ENCODE peak calls at places on chromosomes 1 and 21, in ten cellular contexts. Z is PC-3, I is HCT116, S is fibroblast of lung, U is endothelial cell of umbilical vein, B is neural progenitor cell, L is mammary epithelial cell, Y is H9, H is hepatocyte, R is GM23248. F is an unnamed sample. For H3K79me2, the result is how much of the 10 kb centered on the place peaks cover.

GRCh38 chr21:16579538-16579937 is 849.8 kb downstream of the USP25 start:
- DNase-seq in Z (no peak), I (no peak), S (peak), U (peak), B (no peak), L (no peak), Y (no peak), H (peak), R (no peak), F (no peak)

GRCh38 chr1:47760248-47760629 is 236.9 kb downstream of the TRABD2B start:
- DNase-seq in Z (no peak), I (no peak), S (no peak), U (no peak), B (no peak), L (no peak), Y (no peak), H (no peak), R (no peak), F (no peak)

GRCh38 chr1:43936470-43937151 is 3.0 kb downstream of the ARTN start:
- DNase-seq in Z (peak), I (no peak), S (peak), U (peak), B (peak), L (peak), Y (peak), H (peak), R (peak), F (peak)

GRCh38 chr1:37671261-37671660 is 21.1 kb upstream of the CDCA8 start:
- DNase-seq in Z (no peak), I (no peak), S (no peak), U (no peak), B (no peak), L (no peak), Y (no peak), H (no peak), R (no peak), F (no peak)

GRCh38 chr1:42965339-42965738 is 6.7 kb upstream of the SLC2A1 start:
- DNase-seq in Z (no peak), I (no peak), S (no peak), U (no peak), B (no peak), L (no peak), Y (no peak), H (no peak), R (no peak), F (no peak)

GRCh38 chr1:202588644-202589189 is 121.5 kb downstream of the SYT2 start:
- DNase-seq in Z (peak), I (peak), S (no peak), U (no peak), B (no peak), L (no peak), Y (no peak), H (no peak), R (no peak), F (no peak)

GRCh38 chr1:204323887-204324286 is 35.8 kb downstream of the PLEKHA6 start:
- DNase-seq in Z (peak), I (no peak), S (peak), U (no peak), B (no peak), L (peak), Y (no peak), H (peak), R (peak), F (no peak)

GRCh38 chr21:45537746-45538291 is 4.4 kb downstream of the SLC19A1 start:
- DNase-seq in Z (no peak), I (no peak), S (no peak), U (no peak), B (no peak), L (no peak), Y (no peak), H (no peak), R (no peak), F (no peak)

GRCh38 chr1:22317231-22317919 is 134.3 kb upstream of the ZBTB40 start:
- DNase-seq in Z (peak), I (peak), S (no peak), U (peak), B (peak), L (no peak), Y (peak), H (peak), R (peak), F (peak)

GRCh38 chr1:193952778-193953374 is 766.5 kb upstream of the B3GALT2 start:
- DNase-seq in Z (no peak), I (no peak), S (no peak), U (no peak), B (no peak), L (no peak), Y (no peak), H (no peak), R (no peak), F (no peak)

GRCh38 chr1:230464618-230465017 is 38.5 kb upstream of the PGBD5 start:
- DNase-seq in Z (no peak), I (no peak), S (peak), U (no peak), B (no peak), L (no peak), Y (no peak), H (no peak), R (peak), F (no peak)

GRCh38 chr1:74505133-74505532 is 7.3 kb downstream of the LRRC53 start:
- DNase-seq in Z (no peak), I (no peak), S (peak), U (no peak), B (peak), L (peak), Y (peak), H (peak), R (peak), F (peak)

GRCh38 chr1:95287078-95287477 is 53.1 kb downstream of the RWDD3 start:
- DNase-seq in Z (peak), I (no peak), S (no peak), U (no peak), B (peak), L (no peak), Y (no peak), H (no peak), R (no peak), F (no peak)

GRCh38 chr21:36512971-36513370 is 33.0 kb upstream of the CLDN14 start:
- DNase-seq in Z (no peak), I (no peak), S (no peak), U (no peak), B (no peak), L (no peak), Y (no peak), H (no peak), R (no peak), F (no peak)

GRCh38 chr1:201461193-201461657 is 7.8 kb downstream of the PHLDA3 start:
- DNase-seq in Z (peak), I (peak), S (peak), U (peak), B (no peak), L (peak), Y (no peak), H (peak), R (peak), F (peak)

GRCh38 chr1:56029329-56030003 is 549.9 kb downstream of the PLPP3 start:
- DNase-seq in Z (peak), I (no peak), S (no peak), U (no peak), B (no peak), L (no peak), Y (no peak), H (peak), R (no peak), F (peak)

GRCh38 chr1:193614817-193615216 is 428.4 kb upstream of the B3GALT2 start:
- DNase-seq in Z (peak), I (peak), S (peak), U (peak), B (no peak), L (peak), Y (no peak), H (no peak), R (peak), F (peak)

GRCh38 chr1:97034651-97035050 is 313.1 kb downstream of the PTBP2 start:
- DNase-seq in Z (no peak), I (no peak), S (peak), U (no peak), B (no peak), L (no peak), Y (no peak), H (no peak), R (no peak), F (no peak)

GRCh38 chr1:85328713-85329376 is 52.4 kb upstream of the BCL10 start:
- DNase-seq in Z (peak), I (peak), S (peak), U (peak), B (no peak), L (peak), Y (peak), H (peak), R (peak), F (peak)

GRCh38 chr1:17700981-17701870 is 53.9 kb upstream of the ACTL8 start:
- DNase-seq in Z (no peak), I (no peak), S (no peak), U (no peak), B (no peak), L (no peak), Y (no peak), H (no peak), R (no peak), F (no peak)

GRCh38 chr1:234214129-234214910 is 158.9 kb upstream of the COA6 start:
- DNase-seq in Z (peak), I (no peak), S (peak), U (no peak), B (peak), L (peak), Y (peak), H (peak), R (peak), F (peak)

GRCh38 chr1:43083375-43083774 is 88.7 kb downstream of the EBNA1BP2 start:
- DNase-seq in Z (no peak), I (no peak), S (peak), U (no peak), B (no peak), L (no peak), Y (no peak), H (no peak), R (no peak), F (no peak)

GRCh38 chr1:44801491-44802305 is 1.5 kb downstream of the PLK3 start:
- DNase-seq in Z (no peak), I (no peak), S (no peak), U (peak), B (no peak), L (peak), Y (peak), H (peak), R (peak), F (no peak)

GRCh38 chr1:180815188-180815587 is 97.5 kb upstream of the KIAA1614 start:
- DNase-seq in Z (no peak), I (no peak), S (no peak), U (no peak), B (no peak), L (no peak), Y (no peak), H (no peak), R (no peak), F (no peak)

GRCh38 chr1:206784471-206784903 is 12.2 kb upstream of the IL10 start:
- DNase-seq in Z (no peak), I (no peak), S (no peak), U (no peak), B (no peak), L (no peak), Y (no peak), H (no peak), R (no peak), F (no peak)

GRCh38 chr1:97137862-97138514 is 416.4 kb downstream of the PTBP2 start:
- DNase-seq in Z (peak), I (peak), S (peak), U (peak), B (peak), L (peak), Y (peak), H (peak), R (peak), F (peak)

GRCh38 chr1:87392241-87393192 is 63.8 kb downstream of the LMO4 start:
- DNase-seq in Z (peak), I (no peak), S (peak), U (peak), B (no peak), L (peak), Y (no peak), H (peak), R (peak), F (no peak)

GRCh38 chr1:189669846-189670245 is 807.8 kb downstream of the BRINP3 start:
- DNase-seq in Z (peak), I (no peak), S (peak), U (no peak), B (no peak), L (no peak), Y (no peak), H (no peak), R (no peak), F (no peak)

GRCh38 chr1:36161656-36162531 is 5.9 kb downstream of the MAP7D1 start:
- DNase-seq in Z (peak), I (no peak), S (peak), U (peak), B (no peak), L (peak), Y (peak), H (peak), R (peak), F (peak)

GRCh38 chr1:91569411-91570104 is 68.9 kb downstream of the CDC7 start:
- DNase-seq in Z (peak), I (peak), S (peak), U (peak), B (no peak), L (peak), Y (no peak), H (peak), R (peak), F (no peak)

GRCh38 chr1:176854725-176855433 is 309.6 kb downstream of the ASTN1 start:
- DNase-seq in Z (no peak), I (no peak), S (no peak), U (no peak), B (no peak), L (no peak), Y (no peak), H (no peak), R (no peak), F (no peak)

GRCh38 chr1:156006666-156007376 is 13.9 kb downstream of the SSR2 start:
- DNase-seq in Z (peak), I (no peak), S (no peak), U (no peak), B (no peak), L (peak), Y (no peak), H (no peak), R (no peak), F (no peak)

GRCh38 chr1:91283421-91283726 is 121.3 kb downstream of the HFM1 start:
- DNase-seq in Z (no peak), I (no peak), S (no peak), U (no peak), B (no peak), L (no peak), Y (no peak), H (no peak), R (peak), F (peak)

GRCh38 chr1:156961709-156962108 is 41.3 kb downstream of the LRRC71 start:
- DNase-seq in Z (peak), I (peak), S (no peak), U (no peak), B (peak), L (no peak), Y (no peak), H (no peak), R (peak), F (peak)

GRCh38 chr1:223730471-223730870 is 18.1 kb downstream of the CAPN2 start:
- DNase-seq in Z (peak), I (no peak), S (no peak), U (no peak), B (no peak), L (no peak), Y (no peak), H (no peak), R (no peak), F (no peak)
- H3K79me2 ChIP-seq in Z (half or more), I (half or more), S (half or more), U (half or more), B (under half), L (half or more), Y (under half), H (half or more), R (half or more), F (under half)

GRCh38 chr1:117650840-117651568 is 45.2 kb downstream of the TENT5C start:
- DNase-seq in Z (no peak), I (no peak), S (no peak), U (no peak), B (no peak), L (no peak), Y (no peak), H (no peak), R (no peak), F (no peak)
- H3K79me2 ChIP-seq in Z (under half), I (under half), S (under half), U (under half), B (under half), L (under half), Y (under half), H (under half), R (under half), F (under half)

DNA sequence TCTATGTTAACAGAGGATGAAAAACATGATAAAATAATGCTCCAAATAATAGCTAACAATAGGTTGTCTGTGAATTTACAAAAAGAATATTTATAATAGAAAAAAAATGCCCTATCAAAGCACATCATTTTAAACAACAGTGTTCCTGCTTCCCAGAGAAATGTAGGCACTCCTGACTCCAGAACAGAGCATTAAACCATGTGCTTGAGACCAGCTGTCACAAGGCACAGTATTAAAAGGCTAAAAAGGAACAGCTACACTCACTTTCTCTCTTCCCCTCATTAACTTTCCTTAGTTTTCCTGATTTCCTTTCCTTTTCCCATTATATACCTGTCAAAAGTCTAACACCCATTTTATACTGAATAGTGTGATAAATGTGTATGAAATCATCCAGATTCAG is 10.9 kb downstream of the VAV3 start:
- DNase-seq in Z (no peak), I (no peak), S (no peak), U (no peak), B (no peak), L (no peak), Y (no peak), H (no peak), R (no peak), F (no peak)
- H3K79me2 ChIP-seq in Z (under half), I (under half), S (under half), U (under half), B (under half), L (under half), Y (under half), H (under half), R (under half), F (under half)

DNA sequence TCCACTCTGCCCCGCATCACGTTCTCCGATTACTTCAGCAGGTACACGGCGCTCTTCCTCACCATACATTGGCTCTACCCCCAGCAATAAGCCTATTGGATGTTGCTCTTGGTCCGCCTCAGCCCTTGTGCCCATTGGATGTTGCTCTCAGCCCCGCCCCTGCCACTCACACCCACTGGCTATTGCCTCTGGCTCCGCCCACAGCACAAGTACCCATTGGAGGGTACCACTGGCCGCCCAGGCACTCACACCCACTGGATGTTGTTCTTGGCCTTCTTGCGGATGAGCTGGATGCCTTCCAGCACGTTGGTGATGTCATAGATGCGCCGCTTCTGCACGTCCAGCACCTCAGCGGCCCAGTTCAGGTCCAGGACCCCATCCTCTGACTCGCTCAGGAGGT is 9.4 kb downstream of the E2F2 start:
- DNase-seq in Z (no peak), I (no peak), S (no peak), U (no peak), B (no peak), L (no peak), Y (peak), H (no peak), R (no peak), F (peak)
- H3K79me2 ChIP-seq in Z (under half), I (under half), S (under half), U (under half), B (under half), L (under half), Y (under half), H (under half), R (under half), F (under half)

GRCh38 chr1:119448112-119448511 is 33.2 kb downstream of the HSD3B2 start:
- DNase-seq in Z (peak), I (no peak), S (no peak), U (no peak), B (peak), L (peak), Y (peak), H (no peak), R (peak), F (peak)

GRCh38 chr1:119453021-119453420 is 38.1 kb downstream of the HSD3B2 start:
- DNase-seq in Z (peak), I (no peak), S (peak), U (no peak), B (no peak), L (peak), Y (no peak), H (no peak), R (peak), F (no peak)

GRCh38 chr1:119449964-119450363 is 35.0 kb downstream of the HSD3B2 start:
- DNase-seq in Z (peak), I (no peak), S (no peak), U (no peak), B (peak), L (peak), Y (peak), H (no peak), R (peak), F (peak)

GRCh38 chr1:119451158-119451557 is 36.2 kb downstream of the HSD3B2 start:
- DNase-seq in Z (no peak), I (no peak), S (no peak), U (no peak), B (peak), L (no peak), Y (no peak), H (no peak), R (no peak), F (no peak)

GRCh38 chr1:119452085-119452484 is 37.1 kb downstream of the HSD3B2 start:
- DNase-seq in Z (no peak), I (no peak), S (no peak), U (no peak), B (no peak), L (no peak), Y (no peak), H (no peak), R (no peak), F (no peak)
- H3K79me2 ChIP-seq in Z (under half), I (under half), S (under half), U (under half), B (under half), L (under half), Y (under half), H (under half), R (under half), F (under half)